ENCODE peak calls at places on chromosomes 11 and 22, in five cellular contexts. One of them, this sample, is unnamed. For H3K27me3, the result is how much of the 10 kb centered on the place peaks cover.

GRCh38 chr11:21771097-21771496 is 421.8 kb upstream of the ANO5 start:
- DNase-seq in IMR-90: no peak
- DNase-seq in tibial nerve: no peak
- DNase-seq in uterus: no peak
- DNase-seq in breast epithelium: no peak
- DNase-seq in this sample: no peak

GRCh38 chr22:43337385-43337784 is 5.8 kb downstream of the SCUBE1 start:
- DNase-seq in uterus: no peak
- DNase-seq in breast epithelium: no peak
- DNase-seq in tibial nerve: no peak
- DNase-seq in IMR-90: no peak
- DNase-seq in this sample: no peak

GRCh38 chr11:3049430-3050243 is 7.6 kb downstream of the CARS1 start:
- DNase-seq in breast epithelium: peak
- DNase-seq in uterus: peak
- DNase-seq in tibial nerve: peak
- DNase-seq in IMR-90: peak
- DNase-seq in this sample: peak

GRCh38 chr11:16292167-16292859 is 64.0 kb downstream of the SOX6 start:
- DNase-seq in breast epithelium: no peak
- DNase-seq in uterus: no peak
- DNase-seq in tibial nerve: no peak
- DNase-seq in IMR-90: no peak
- DNase-seq in this sample: no peak

GRCh38 chr11:115241899-115242298 is 262.3 kb downstream of the CADM1 start:
- DNase-seq in IMR-90: no peak
- DNase-seq in uterus: no peak
- DNase-seq in breast epithelium: no peak
- DNase-seq in tibial nerve: no peak
- DNase-seq in this sample: no peak

GRCh38 chr11:94272738-94273313 is 31.6 kb upstream of the IZUMO1R start:
- DNase-seq in IMR-90: no peak
- DNase-seq in uterus: no peak
- DNase-seq in breast epithelium: no peak
- DNase-seq in tibial nerve: no peak
- DNase-seq in this sample: no peak

GRCh38 chr22:46775364-46775758 is 12.9 kb downstream of the TBC1D22A start:
- DNase-seq in tibial nerve: no peak
- DNase-seq in uterus: no peak
- DNase-seq in IMR-90: no peak
- DNase-seq in breast epithelium: no peak
- DNase-seq in this sample: no peak

GRCh38 chr22:43244803-43245527 is 58.0 kb upstream of the TTLL12 start:
- DNase-seq in breast epithelium: no peak
- DNase-seq in uterus: no peak
- DNase-seq in IMR-90: no peak
- DNase-seq in tibial nerve: no peak
- DNase-seq in this sample: no peak

GRCh38 chr11:107921997-107922396 is 6.3 kb upstream of the RAB39A start:
- DNase-seq in IMR-90: no peak
- DNase-seq in breast epithelium: no peak
- DNase-seq in uterus: no peak
- DNase-seq in tibial nerve: no peak
- DNase-seq in this sample: no peak
- H3K27me3 ChIP-seq in IMR-90: under half
- H3K27me3 ChIP-seq in breast epithelium: under half
- H3K27me3 ChIP-seq in uterus: under half
- H3K27me3 ChIP-seq in tibial nerve: under half
- H3K27me3 ChIP-seq in this sample: under half

GRCh38 chr11:83033972-83034672 is 37.6 kb downstream of the RAB30 start:
- DNase-seq in tibial nerve: peak
- DNase-seq in uterus: peak
- DNase-seq in IMR-90: peak
- DNase-seq in breast epithelium: peak
- DNase-seq in this sample: peak
- H3K4me3 ChIP-seq in tibial nerve: peak
- H3K4me3 ChIP-seq in uterus: peak
- H3K4me3 ChIP-seq in IMR-90: no peak
- H3K4me3 ChIP-seq in breast epithelium: peak
- H3K4me3 ChIP-seq in this sample: peak

DNA sequence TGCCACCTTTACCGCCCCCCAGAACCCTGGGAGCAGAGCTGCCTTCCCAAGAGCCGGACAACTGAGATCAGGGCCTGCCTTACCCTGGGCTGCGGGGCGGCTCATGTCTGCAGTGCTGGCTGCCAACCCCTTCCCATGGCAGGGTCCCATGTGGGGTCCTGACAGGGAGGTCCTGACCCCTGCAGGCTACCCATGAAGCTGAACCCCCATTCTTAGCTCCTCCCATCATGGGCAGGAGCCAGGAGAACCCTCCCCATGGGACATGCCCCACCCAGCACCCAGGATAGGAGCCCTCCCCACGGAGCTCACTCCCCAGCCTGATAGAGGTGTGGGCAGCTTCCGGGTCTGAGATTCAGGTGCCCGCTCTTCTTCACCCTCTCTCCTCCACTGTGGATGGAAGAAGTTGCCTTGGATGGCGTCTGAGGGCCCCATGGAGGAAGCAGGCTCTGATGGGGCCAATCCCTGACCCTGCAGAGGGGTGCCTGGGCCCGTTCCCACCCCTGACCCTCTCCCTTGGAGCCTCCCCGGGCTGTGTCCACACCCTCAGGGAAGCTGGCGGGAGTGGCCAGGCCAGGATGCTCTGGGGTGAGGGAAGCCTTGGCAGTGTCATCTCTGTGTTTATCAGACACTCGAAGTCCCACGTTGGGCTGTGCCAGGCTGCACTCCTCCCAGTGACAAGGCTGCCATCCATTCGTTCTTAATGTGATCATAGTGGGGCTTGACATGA is 1508.2 kb downstream of the BRD1 start:
- DNase-seq in breast epithelium: no peak
- DNase-seq in tibial nerve: no peak
- DNase-seq in IMR-90: no peak
- DNase-seq in uterus: no peak
- DNase-seq in this sample: peak
- TF ChIP-seq POLR2A in breast epithelium: no peak
- TF ChIP-seq POLR2A in tibial nerve: no peak
- TF ChIP-seq POLR2A in IMR-90: no peak
- TF ChIP-seq POLR2A in uterus: no peak
- TF ChIP-seq POLR2A in this sample: no peak

GRCh38 chr11:43556892-43557291 is 123.6 kb upstream of the HSD17B12 start:
- DNase-seq in tibial nerve: no peak
- DNase-seq in IMR-90: no peak
- DNase-seq in uterus: no peak
- DNase-seq in breast epithelium: no peak
- DNase-seq in this sample: no peak
- H3K27me3 ChIP-seq in tibial nerve: half or more
- H3K27me3 ChIP-seq in IMR-90: half or more
- H3K27me3 ChIP-seq in uterus: under half
- H3K27me3 ChIP-seq in breast epithelium: under half
- H3K27me3 ChIP-seq in this sample: half or more

DNA sequence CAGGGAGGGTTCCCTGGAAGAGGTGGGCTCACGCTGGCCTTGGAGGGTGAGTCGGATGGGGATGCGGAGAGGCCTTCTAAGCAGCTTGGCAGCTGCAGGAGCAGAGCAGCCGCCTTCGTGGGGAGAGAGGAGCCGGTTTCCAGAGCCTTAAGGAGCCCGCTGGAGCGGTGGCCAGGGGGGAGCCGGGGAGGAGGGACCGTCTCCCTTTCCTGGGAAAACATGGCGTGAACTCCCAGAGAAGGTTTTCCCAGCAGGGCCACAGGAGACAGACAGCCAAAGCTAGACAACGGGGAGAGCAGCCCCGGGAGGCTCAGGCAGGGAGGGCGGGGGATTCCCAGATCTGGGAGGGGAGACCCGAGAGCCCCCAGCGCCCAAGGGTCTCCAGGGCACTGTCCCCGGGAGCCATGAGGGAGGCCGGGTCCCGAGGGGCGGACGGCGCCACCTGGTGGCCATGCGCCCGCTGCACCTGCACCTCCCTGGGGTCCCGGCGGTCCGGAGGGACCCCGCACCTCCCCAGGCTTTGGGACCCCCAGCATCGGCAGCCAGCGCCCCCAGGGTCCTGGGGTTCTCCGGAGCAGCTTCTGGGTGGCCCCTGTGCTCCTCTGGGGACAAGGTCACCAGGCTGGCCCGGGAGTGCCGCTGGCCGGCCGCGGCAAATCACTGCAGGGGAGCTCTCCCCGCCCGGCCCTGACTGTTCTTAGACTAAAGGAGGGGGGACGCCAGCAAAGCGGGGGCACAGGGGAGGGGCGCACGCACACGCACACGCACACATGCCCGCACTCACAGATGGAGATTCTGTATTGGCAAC is 2.4 kb upstream of the SYT8 start:
- DNase-seq in breast epithelium: no peak
- DNase-seq in tibial nerve: no peak
- DNase-seq in IMR-90: no peak
- DNase-seq in uterus: no peak
- DNase-seq in this sample: no peak
- H3K4me3 ChIP-seq in breast epithelium: peak
- H3K4me3 ChIP-seq in tibial nerve: peak
- H3K4me3 ChIP-seq in IMR-90: no peak
- H3K4me3 ChIP-seq in uterus: no peak
- H3K4me3 ChIP-seq in this sample: no peak

DNA sequence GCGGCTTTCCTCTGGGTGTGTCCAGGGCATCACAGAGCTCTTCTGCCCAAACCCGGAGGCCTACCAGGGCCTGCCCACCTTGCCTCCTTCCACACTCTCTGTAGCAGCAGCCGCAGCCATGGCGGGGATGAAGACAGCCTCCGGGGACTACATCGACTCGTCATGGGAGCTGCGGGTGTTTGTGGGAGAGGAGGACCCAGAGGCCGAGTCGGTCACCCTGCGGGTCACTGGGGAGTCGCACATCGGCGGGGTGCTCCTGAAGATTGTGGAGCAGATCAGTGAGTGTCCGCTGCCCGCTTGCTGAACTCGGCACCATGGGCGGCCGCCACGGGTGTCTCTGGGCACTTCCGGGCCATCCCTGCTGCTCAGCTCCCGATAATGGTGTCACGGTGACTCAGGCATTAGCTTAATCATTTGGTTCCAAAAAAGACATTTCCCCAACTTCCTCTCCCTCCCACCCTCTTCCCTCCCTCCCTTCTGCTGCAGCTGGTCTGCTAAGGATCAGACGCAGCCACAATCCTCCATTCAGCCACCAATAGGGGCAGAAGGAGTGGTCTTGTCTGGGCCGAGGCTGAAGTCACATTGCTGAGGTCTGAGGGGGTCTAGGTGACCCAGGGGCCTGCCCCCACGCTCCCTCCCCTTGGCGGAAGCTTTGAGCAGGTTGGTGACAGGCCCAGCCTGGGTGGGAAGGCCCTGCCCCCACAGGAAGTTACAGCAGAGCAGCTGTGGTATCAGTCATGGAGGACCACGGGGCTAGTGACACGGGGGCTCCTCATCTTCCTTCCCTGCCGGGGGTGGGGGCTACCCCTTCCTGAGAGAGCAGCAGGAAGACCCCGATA is 945 bp downstream of the FERMT3 start:
- DNase-seq in breast epithelium: no peak
- DNase-seq in uterus: peak
- DNase-seq in IMR-90: peak
- DNase-seq in tibial nerve: no peak
- DNase-seq in this sample: peak
- TF ChIP-seq POLR2A in breast epithelium: no peak
- TF ChIP-seq POLR2A in uterus: no peak
- TF ChIP-seq POLR2A in IMR-90: no peak
- TF ChIP-seq POLR2A in tibial nerve: no peak
- TF ChIP-seq POLR2A in this sample: no peak

DNA sequence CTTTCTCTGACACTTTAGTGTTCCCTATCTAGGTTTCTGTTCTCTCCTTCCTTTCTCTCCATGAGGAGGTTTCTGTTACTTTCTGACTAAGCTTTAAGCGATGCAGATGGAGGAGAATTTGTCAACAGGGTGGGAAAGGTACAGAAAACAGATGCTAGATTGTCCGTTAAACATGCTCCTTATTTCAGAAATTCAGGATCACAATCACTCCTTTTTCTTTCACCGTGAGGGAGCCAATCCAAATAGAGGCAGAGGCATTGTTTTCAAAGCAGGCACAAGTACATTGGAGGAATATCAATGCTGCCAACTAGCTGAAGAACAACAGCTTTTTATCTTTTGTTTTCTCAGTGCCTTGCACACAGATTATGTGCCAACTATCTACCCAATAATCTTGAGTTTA is 215.7 kb upstream of the FOLH1 start:
- DNase-seq in IMR-90: no peak
- DNase-seq in tibial nerve: no peak
- DNase-seq in breast epithelium: no peak
- DNase-seq in uterus: no peak
- DNase-seq in this sample: no peak
- H3K27me3 ChIP-seq in IMR-90: under half
- H3K27me3 ChIP-seq in tibial nerve: under half
- H3K27me3 ChIP-seq in breast epithelium: under half
- H3K27me3 ChIP-seq in uterus: under half
- H3K27me3 ChIP-seq in this sample: under half

GRCh38 chr11:35165416-35166368 is 26.7 kb downstream of the CD44 start:
- DNase-seq in IMR-90: peak
- DNase-seq in breast epithelium: peak
- DNase-seq in uterus: no peak
- DNase-seq in tibial nerve: no peak
- DNase-seq in this sample: no peak
- H3K4me3 ChIP-seq in IMR-90: no peak
- H3K4me3 ChIP-seq in breast epithelium: no peak
- H3K4me3 ChIP-seq in uterus: no peak
- H3K4me3 ChIP-seq in tibial nerve: no peak
- H3K4me3 ChIP-seq in this sample: no peak

This sample was measured in sigmoid colon.